ENCODE peak calls at places on chromosomes 3 and 15, in ten cellular contexts. S is brain microvascular endothelial cell, W is tibial artery, H is IMR-90, B is HL-60, Y is ovary, N is esophagus squamous epithelium, X is uterus, E is left lung, D is heart left ventricle. F is an unnamed sample.
A peak's percentile ranks its signal among the peaks of the same experiment; 100 is the strongest.

GRCh38 chr3:194671511-194671899 is 486 bp downstream of the LSG1 start:
- DNase-seq in S (peak; percentile 40), W (no peak), H (peak; percentile 52), N (no peak), D (no peak), X (no peak), E (no peak), B (no peak), Y (no peak), F (peak; percentile 48)

GRCh38 chr15:74782596-74783071 is 754 bp downstream of the CSK start:
- DNase-seq in H (no peak), D (no peak), Y (no peak), W (no peak), N (no peak), E (no peak), S (no peak), X (no peak), B (no peak), F (no peak)

GRCh38 chr3:49780080-49780967 is 6.0 kb downstream of the IP6K1 start:
- DNase-seq in S (no peak), B (no peak), W (no peak), Y (no peak), H (peak; percentile 43), D (no peak), X (no peak), N (no peak), E (no peak), F (no peak)

GRCh38 chr3:143358793-143359491 is 239.4 kb downstream of the CHST2 start:
- DNase-seq in X (no peak), Y (no peak), B (no peak), S (no peak), H (no peak), D (no peak), W (no peak), E (no peak), N (no peak), F (no peak)

GRCh38 chr3:153357436-153357835 is 195.4 kb downstream of the RAP2B start:
- DNase-seq in W (no peak), X (no peak), Y (no peak), N (no peak), E (no peak), D (no peak), S (no peak), H (no peak), B (no peak), F (no peak)

GRCh38 chr15:68062946-68063345 is 8.8 kb downstream of the PIAS1 start:
- DNase-seq in X (no peak), B (no peak), H (no peak), N (no peak), D (no peak), E (no peak), W (no peak), S (no peak), Y (no peak), F (no peak)

GRCh38 chr3:30078736-30079135 is 527.7 kb upstream of the TGFBR2 start:
- DNase-seq in Y (no peak), N (no peak), X (no peak), W (no peak), D (no peak), E (no peak), H (no peak), B (no peak), S (no peak), F (no peak)

GRCh38 chr15:99454941-99455795 is 110.6 kb upstream of the MEF2A start:
- DNase-seq in B (no peak), E (peak; percentile 89), W (peak; percentile 96), D (peak; percentile 97), N (no peak), X (peak; percentile 93), S (peak; percentile 96), H (peak; percentile 98), Y (peak; percentile 84), F (peak; percentile 97)

GRCh38 chr3:43723121-43723734 is 32.5 kb downstream of the ABHD5 start:
- DNase-seq in N (no peak), W (no peak), Y (no peak), X (no peak), E (no peak), D (no peak), S (peak; percentile 40), H (peak; percentile 77), B (no peak), F (peak; percentile 8)

GRCh38 chr3:186241910-186242821 is 119.9 kb downstream of the DGKG start:
- DNase-seq in X (peak; percentile 26), B (peak; percentile 77), W (peak; percentile 77), Y (peak; percentile 35), D (peak; percentile 84), E (peak; percentile 85), H (peak; percentile 82), N (no peak), S (peak; percentile 90), F (peak; percentile 22)

GRCh38 chr3:14133188-14133800 is 8.4 kb downstream of the TMEM43 start:
- DNase-seq in B (no peak), W (no peak), N (no peak), X (no peak), D (no peak), Y (no peak), S (no peak), H (no peak), E (no peak), F (no peak)

DNA sequence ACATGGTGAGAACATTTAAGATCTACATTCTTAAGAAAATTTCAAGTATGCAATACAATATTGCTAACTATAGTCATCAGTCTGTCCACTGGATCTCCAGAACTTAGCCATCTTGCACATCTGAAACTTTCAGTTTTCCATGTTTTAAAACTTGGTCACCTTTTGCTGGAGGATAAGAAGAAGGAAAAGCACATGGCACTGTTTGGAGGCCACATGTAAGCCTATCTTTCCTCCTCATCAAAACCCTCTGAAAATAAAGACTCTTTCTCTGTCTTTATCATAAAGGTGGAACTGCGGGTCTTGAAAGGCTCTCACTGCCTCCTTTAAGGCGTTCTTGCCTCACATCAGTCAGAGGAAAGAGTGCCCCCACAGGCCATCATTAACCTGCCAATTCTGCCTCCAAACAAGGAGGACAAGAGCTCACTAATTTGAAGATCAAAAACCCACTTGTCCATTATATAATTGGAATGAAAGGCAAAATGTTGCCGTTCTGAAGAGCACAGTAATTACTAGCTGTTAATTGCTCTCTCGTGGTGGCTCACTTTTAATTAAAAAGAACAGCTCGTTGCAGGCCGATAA is 157.8 kb downstream of the MECOM start:
- DNase-seq in D (no peak), H (no peak), X (no peak), W (no peak), N (no peak), S (no peak), E (no peak), B (no peak), Y (no peak), F (no peak)
- TF ChIP-seq CTCF in D (no peak), H (no peak), X (no peak), W (no peak), N (no peak), S (peak; percentile 34), E (no peak), B (no peak), Y (no peak), F (no peak)

GRCh38 chr15:52503788-52504496 is 24.7 kb downstream of the MYO5A start:
- DNase-seq in Y (no peak), B (no peak), X (no peak), H (peak; percentile 86), S (peak; percentile 37), N (no peak), E (no peak), D (no peak), W (no peak), F (peak; percentile 57)
- H3K27ac ChIP-seq in Y (no peak overlapping the region), B (no peak overlapping the region), X (no peak overlapping the region), H (no peak overlapping the region), S (no peak overlapping the region), N (no peak overlapping the region), E (no peak overlapping the region), D (no peak overlapping the region), W (no peak overlapping the region), F (no peak overlapping the region)

GRCh38 chr3:107578523-107578922 is 55.8 kb downstream of the BBX start:
- DNase-seq in W (no peak), X (no peak), H (no peak), S (no peak), B (no peak), Y (no peak), N (no peak), D (no peak), E (no peak), F (no peak)
- TF ChIP-seq CTCF in W (no peak), X (no peak), H (no peak), S (peak; percentile 29), B (no peak), Y (no peak), N (no peak), D (no peak), E (no peak), F (no peak)

GRCh38 chr15:96337354-96337990 is 7.0 kb downstream of the NR2F2 start:
- DNase-seq in S (peak; percentile 0), B (no peak), X (no peak), H (no peak), Y (no peak), D (no peak), N (no peak), W (no peak), E (no peak), F (no peak)
- H3K27ac ChIP-seq in S (peak overlapping the region; percentile 77), B (peak overlapping the region; percentile 50), X (peak overlapping the region; percentile 94), H (peak overlapping the region; percentile 98), Y (peak overlapping the region; percentile 99), D (peak overlapping the region; percentile 96), N (peak overlapping the region; percentile 85), W (peak overlapping the region; percentile 99), E (peak overlapping the region; percentile 88), F (peak overlapping the region; percentile 70)

GRCh38 chr15:31250033-31250432 is 76.6 kb upstream of the KLF13 start:
- DNase-seq in X (no peak), Y (no peak), S (no peak), N (no peak), E (no peak), D (no peak), H (no peak), B (no peak), W (no peak), F (no peak)

GRCh38 chr15:31248951-31249350 is 77.7 kb upstream of the KLF13 start:
- DNase-seq in D (peak; percentile 3), H (no peak), S (no peak), B (no peak), W (no peak), X (no peak), Y (no peak), E (no peak), N (no peak), F (no peak)

GRCh38 chr15:31248263-31248662 is 78.4 kb upstream of the KLF13 start:
- DNase-seq in D (peak; percentile 9), H (no peak), N (no peak), S (no peak), W (no peak), B (no peak), E (no peak), Y (no peak), X (no peak), F (no peak)

GRCh38 chr15:31252386-31252785 is 74.2 kb upstream of the KLF13 start:
- DNase-seq in W (no peak), B (no peak), N (no peak), E (no peak), X (no peak), D (no peak), Y (no peak), H (no peak), S (peak; percentile 45), F (no peak)

DNA sequence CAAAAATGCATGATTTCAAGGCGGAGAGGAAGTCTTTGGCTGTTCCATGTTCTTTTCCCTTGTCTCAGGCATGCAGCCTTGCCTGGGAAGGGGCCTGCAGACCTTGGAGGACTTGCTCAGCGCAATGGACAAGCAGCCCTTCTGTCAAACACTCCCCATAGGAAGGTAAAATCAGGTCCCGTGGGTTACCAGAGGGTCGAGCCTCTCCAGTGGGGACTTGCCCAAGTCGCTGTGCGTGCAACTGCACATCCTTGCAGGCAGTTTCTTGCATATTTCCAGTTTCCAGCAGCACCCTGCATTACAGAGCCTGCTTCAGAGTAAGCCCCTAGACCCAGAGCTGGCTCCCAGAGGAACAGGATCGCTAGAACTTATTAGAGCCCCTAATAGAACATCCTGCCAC is 75.5 kb upstream of the KLF13 start:
- DNase-seq in E (no peak), W (no peak), X (no peak), Y (no peak), B (no peak), N (no peak), S (no peak), D (no peak), H (no peak), F (no peak)
- TF ChIP-seq CTCF in E (no peak), W (no peak), X (no peak), Y (no peak), B (no peak), N (no peak), S (no peak), D (no peak), H (no peak), F (no peak)